ENCODE peak calls at places on chromosomes 3 and 15, in seven cellular contexts. G, T, I, B, Q, S and L are unnamed samples.

GRCh38 chr3:31103623-31104180 is 209.2 kb upstream of the GADL1 start:
- DNase-seq in B (no peak), I (no peak), S (no peak), G (no peak), Q (no peak), T (no peak), L (no peak)

GRCh38 chr3:188936597-188937107 is 235.1 kb upstream of the TPRG1 start:
- DNase-seq in B (no peak), G (no peak), I (no peak), T (peak; percentile 13), Q (no peak), S (no peak), L (no peak)

GRCh38 chr15:90266485-90266884 is 1.0 kb downstream of the NGRN start:
- DNase-seq in S (no peak), I (peak; percentile 43), Q (peak; percentile 22), B (no peak), G (peak; percentile 60), T (no peak), L (peak; percentile 44)

GRCh38 chr3:10883478-10884234 is 67.6 kb downstream of the SLC6A11 start:
- DNase-seq in S (no peak), I (peak; percentile 2), B (no peak), T (peak; percentile 61), G (no peak), Q (peak; percentile 15), L (no peak)

GRCh38 chr3:142817897-142818296 is 71.0 kb downstream of the PCOLCE2 start:
- DNase-seq in T (no peak), I (no peak), B (no peak), S (no peak), Q (peak; percentile 18), G (no peak), L (no peak)

GRCh38 chr3:4741404-4742307 is 237.6 kb upstream of the BHLHE40 start:
- DNase-seq in G (peak; percentile 73), B (no peak), I (peak; percentile 99), Q (peak; percentile 98), S (peak; percentile 76), T (no peak), L (peak; percentile 99)

GRCh38 chr3:114863848-114864247 is 283.2 kb downstream of the ZBTB20 start:
- DNase-seq in B (no peak), S (no peak), Q (no peak), G (no peak), T (no peak), I (no peak), L (no peak)

GRCh38 chr3:187064210-187065115 is 74.8 kb downstream of the RPL39L start:
- DNase-seq in T (no peak), B (no peak), Q (peak; percentile 64), S (peak; percentile 29), G (no peak), I (peak; percentile 53), L (peak; percentile 57)

GRCh38 chr15:29802411-29802810 is 19.9 kb downstream of the TJP1 start:
- DNase-seq in B (no peak), I (no peak), T (no peak), S (no peak), G (no peak), Q (no peak), L (no peak)

GRCh38 chr3:29255854-29256696 is 24.8 kb upstream of the RBMS3 start:
- DNase-seq in Q (peak; percentile 16), B (no peak), S (no peak), T (no peak), I (peak; percentile 45), G (no peak), L (peak; percentile 42)

GRCh38 chr15:95405447-95405846 is 925.1 kb upstream of the NR2F2 start:
- DNase-seq in B (no peak), I (peak; percentile 41), S (no peak), T (no peak), Q (peak; percentile 32), G (no peak), L (peak; percentile 33)

GRCh38 chr3:22947741-22948140 is 255.4 kb upstream of the UBE2E2 start:
- DNase-seq in S (no peak), B (no peak), T (no peak), I (no peak), Q (no peak), G (no peak), L (no peak)

GRCh38 chr3:22951910-22952309 is 251.2 kb upstream of the UBE2E2 start:
- DNase-seq in S (no peak), Q (no peak), B (no peak), T (no peak), I (no peak), G (no peak), L (no peak)

DNA sequence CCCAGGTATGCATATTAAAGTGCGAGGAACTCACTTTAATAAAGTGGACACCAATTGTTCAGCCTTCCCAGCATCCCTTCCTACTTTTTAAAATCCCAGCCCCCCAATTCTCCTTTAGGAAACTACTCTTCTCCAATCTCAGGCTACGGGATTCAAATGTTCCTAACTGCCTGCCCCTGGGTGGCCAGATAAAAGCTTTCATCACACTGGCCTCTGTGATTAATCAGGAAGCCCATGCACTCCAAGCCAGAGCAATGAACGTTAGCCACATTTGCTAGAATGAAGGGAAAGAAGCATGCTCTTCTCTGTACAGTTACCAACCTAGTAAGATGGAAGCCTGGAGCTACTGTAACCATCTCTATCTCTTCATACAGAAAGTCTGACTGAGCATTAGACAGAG is 250.3 kb upstream of the UBE2E2 start:
- DNase-seq in T (no peak), G (no peak), S (no peak), B (no peak), I (no peak), Q (peak; percentile 16), L (no peak)
- H3K4me3 ChIP-seq in T (no peak overlapping the region), G (no peak overlapping the region), S (no peak overlapping the region), B (no peak overlapping the region), I (no peak overlapping the region), Q (no peak overlapping the region), L (no peak overlapping the region)

GRCh38 chr15:72784233-72784876 is 797 bp upstream of the ADPGK start:
- DNase-seq in I (peak; percentile 88), S (no peak), G (peak; percentile 80), Q (peak; percentile 93), B (no peak), T (peak; percentile 51), L (peak; percentile 85)
- TF ChIP-seq CTCF in I (peak; percentile 63), S (peak; percentile 62), G (peak; percentile 37), Q (peak; percentile 58), B (peak; percentile 70), T (peak; percentile 37), L (peak; percentile 55)

GRCh38 chr3:52831500-52832301 is 1.2 kb upstream of the ITIH4 start:
- DNase-seq in B (no peak), S (peak; percentile 42), T (no peak), G (peak; percentile 61), Q (peak; percentile 74), I (peak; percentile 79), L (peak; percentile 81)
- H3K4me3 ChIP-seq in B (no peak overlapping the region), S (no peak overlapping the region), T (no peak overlapping the region), G (no peak overlapping the region), Q (no peak overlapping the region), I (no peak overlapping the region), L (no peak overlapping the region)

GRCh38 chr3:180646187-180646790 is 33.0 kb downstream of the CCDC39 start:
- DNase-seq in B (no peak), G (no peak), Q (no peak), T (no peak), S (no peak), I (peak; percentile 8), L (no peak)
- TF ChIP-seq CTCF in B (peak; percentile 39), G (no peak), Q (peak; percentile 8), T (peak; percentile 18), S (peak; percentile 19), I (peak; percentile 33), L (peak; percentile 22)

GRCh38 chr15:67832965-67833503 is 6.8 kb downstream of the RNU6-1 start:
- DNase-seq in B (no peak), S (no peak), G (no peak), Q (no peak), I (no peak), T (peak; percentile 65), L (no peak)

GRCh38 chr15:67834593-67835348 is 5.1 kb downstream of the RNU6-1 start:
- DNase-seq in S (no peak), Q (no peak), I (no peak), G (no peak), T (peak; percentile 83), B (no peak), L (no peak)

GRCh38 chr15:67832031-67832551 is 6.8 kb downstream of the SKOR1 start:
- DNase-seq in T (peak; percentile 57), I (peak; percentile 46), S (no peak), B (no peak), Q (peak; percentile 56), G (no peak), L (peak; percentile 38)

GRCh38 chr15:67834249-67834592 is 5.6 kb downstream of the RNU6-1 start:
- DNase-seq in B (no peak), T (no peak), S (no peak), Q (no peak), I (no peak), G (no peak), L (no peak)

DNA sequence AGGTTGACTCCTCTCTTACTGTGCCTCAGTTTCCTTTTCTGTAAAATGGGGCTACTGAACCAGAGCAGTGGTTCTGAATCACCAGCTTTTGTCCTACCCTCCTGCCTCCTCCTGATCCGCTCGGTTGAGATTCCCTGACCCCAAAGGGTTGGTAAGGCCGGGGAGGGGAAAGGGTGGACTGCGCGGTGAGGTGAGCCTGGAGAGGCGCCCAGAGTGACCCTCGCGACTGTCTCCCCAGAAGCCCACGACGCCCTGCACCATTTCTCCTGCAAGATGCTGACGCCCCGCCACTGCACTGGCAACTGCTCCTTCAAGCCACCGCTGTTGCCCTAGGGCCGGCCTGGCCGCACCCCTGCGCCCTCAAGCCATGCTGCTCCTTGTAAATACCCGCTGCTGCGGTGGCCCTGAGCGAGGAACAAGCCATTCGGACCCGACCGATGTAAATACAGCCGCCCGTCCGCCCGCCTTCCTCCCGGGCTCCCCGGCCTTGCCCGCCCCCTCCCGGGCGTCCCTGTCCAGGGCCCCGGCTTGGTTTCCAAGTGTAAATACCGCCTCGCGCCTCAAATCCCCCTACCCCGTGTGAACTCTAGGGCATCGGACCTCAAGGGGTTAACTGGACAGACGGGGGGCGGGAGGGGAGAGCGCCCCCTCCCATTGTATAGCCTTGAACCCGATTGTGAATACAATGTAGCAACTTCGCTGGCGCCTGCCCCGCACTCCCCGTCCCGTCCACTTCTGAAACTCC is 6.2 kb downstream of the RNU6-1 start:
- DNase-seq in S (peak; percentile 40), I (no peak), G (peak; percentile 55), Q (peak; percentile 47), B (no peak), T (peak; percentile 80), L (peak; percentile 23)
- H3K4me3 ChIP-seq in S (no peak overlapping the region), I (no peak overlapping the region), G (peak overlapping the region; percentile 32), Q (peak overlapping the region; percentile 10), B (peak overlapping the region; percentile 24), T (peak overlapping the region; percentile 39), L (peak overlapping the region; percentile 9)